ENCODE peak calls at places on chromosomes 2 and 18, in six cellular contexts. A is stimulated activated CD8-positive, alpha-beta memory T cell treated with anti-CD3 and anti-CD28 coated beads, Interleukin-7, amount 100 ng/mL, for 48 hours; B is amniotic stem cell; C is stimulated activated CD4-positive, alpha-beta T cell treated with anti-CD3 and anti-CD28 coated beads, Interleukin-4, amount 100 ng/mL, for 24 hours; K is AG09319; Z is M059J. W is an unnamed sample.

GRCh38 chr2:84964406-84965191 is 6.4 kb upstream of the KCMF1 start:
- DNase-seq in A (no peak), B (no peak), C (no peak), K (no peak), Z (no peak), W (no peak)

GRCh38 chr18:70452501-70452900 is 163.7 kb downstream of the SOCS6 start:
- DNase-seq in A (no peak), B (no peak), C (no peak), K (no peak), Z (no peak), W (no peak)

GRCh38 chr18:78722391-78722790 is 257.2 kb upstream of the SALL3 start:
- DNase-seq in A (no peak), B (no peak), C (no peak), K (no peak), Z (no peak), W (no peak)

GRCh38 chr18:65620076-65620696 is 130.6 kb upstream of the CDH7 start:
- DNase-seq in A (no peak), B (no peak), C (no peak), K (no peak), Z (no peak), W (no peak)

GRCh38 chr2:6356127-6356761 is 509.5 kb downstream of the CMPK2 start:
- DNase-seq in A (no peak), B (no peak), C (no peak), K (no peak), Z (no peak), W (no peak)

GRCh38 chr18:61400016-61400630 is 66.9 kb downstream of the CDH20 start:
- DNase-seq in A (no peak), B (no peak), C (no peak), K (no peak), Z (no peak), W (no peak)

GRCh38 chr2:33213648-33214047 is 262.8 kb upstream of the RASGRP3 start:
- DNase-seq in A (no peak), B (no peak), C (no peak), K (no peak), Z (no peak), W (no peak)

GRCh38 chr2:29562896-29563295 is 358.5 kb downstream of the ALK start:
- DNase-seq in A (no peak), B (no peak), C (no peak), K (no peak), Z (peak; percentile 44), W (no peak)

GRCh38 chr2:57884281-57884680 is 162.3 kb upstream of the VRK2 start:
- DNase-seq in A (no peak), B (no peak), C (no peak), K (no peak), Z (no peak), W (no peak)

GRCh38 chr2:175167076-175167791 is 769 bp downstream of the ATF2 start:
- DNase-seq in A (no peak), B (no peak), C (peak; percentile 33), K (no peak), Z (peak; percentile 59), W (no peak)